ENCODE peak calls at places on chromosomes 5 and 9, in eight cellular contexts. One of them, this sample, is unnamed.

GRCh38 chr5:151585970-151586369 is 5.2 kb downstream of the FAT2 start:
- DNase-seq in AG08395: peak
- DNase-seq in stimulated activated CD4-positive, alpha-beta T cell treated with anti-CD3 and anti-CD28 coated beads, Interleukin-12 subunit alpha, Interleukin-12 subunit beta, amount 100 ng/mL, for 24 hours: no peak
- DNase-seq in HCT116: no peak
- DNase-seq in iPS-NIHi11: no peak
- DNase-seq in T-cell: no peak
- DNase-seq in left lobe of liver: no peak
- DNase-seq in GM04504: peak
- DNase-seq in this sample: no peak

GRCh38 chr9:99340281-99340680 is 118.2 kb downstream of the SEC61B start:
- DNase-seq in AG08395: no peak
- DNase-seq in stimulated activated CD4-positive, alpha-beta T cell treated with anti-CD3 and anti-CD28 coated beads, Interleukin-12 subunit alpha, Interleukin-12 subunit beta, amount 100 ng/mL, for 24 hours: no peak
- DNase-seq in HCT116: no peak
- DNase-seq in iPS-NIHi11: no peak
- DNase-seq in T-cell: no peak
- DNase-seq in left lobe of liver: no peak
- DNase-seq in GM04504: no peak
- DNase-seq in this sample: no peak

GRCh38 chr9:91312717-91313325 is 48.9 kb downstream of the AUH start:
- DNase-seq in AG08395: no peak
- DNase-seq in stimulated activated CD4-positive, alpha-beta T cell treated with anti-CD3 and anti-CD28 coated beads, Interleukin-12 subunit alpha, Interleukin-12 subunit beta, amount 100 ng/mL, for 24 hours: no peak
- DNase-seq in HCT116: peak
- DNase-seq in iPS-NIHi11: peak
- DNase-seq in T-cell: no peak
- DNase-seq in left lobe of liver: no peak
- DNase-seq in GM04504: no peak
- DNase-seq in this sample: peak

GRCh38 chr9:12718482-12719026 is 25.4 kb downstream of the TYRP1 start:
- DNase-seq in AG08395: peak
- DNase-seq in stimulated activated CD4-positive, alpha-beta T cell treated with anti-CD3 and anti-CD28 coated beads, Interleukin-12 subunit alpha, Interleukin-12 subunit beta, amount 100 ng/mL, for 24 hours: no peak
- DNase-seq in HCT116: no peak
- DNase-seq in iPS-NIHi11: peak
- DNase-seq in T-cell: no peak
- DNase-seq in left lobe of liver: no peak
- DNase-seq in GM04504: no peak
- DNase-seq in this sample: no peak

GRCh38 chr9:83714316-83714715 is 6.6 kb upstream of the UBQLN1 start:
- DNase-seq in AG08395: no peak
- DNase-seq in stimulated activated CD4-positive, alpha-beta T cell treated with anti-CD3 and anti-CD28 coated beads, Interleukin-12 subunit alpha, Interleukin-12 subunit beta, amount 100 ng/mL, for 24 hours: no peak
- DNase-seq in HCT116: no peak
- DNase-seq in iPS-NIHi11: no peak
- DNase-seq in T-cell: no peak
- DNase-seq in left lobe of liver: no peak
- DNase-seq in GM04504: no peak
- DNase-seq in this sample: no peak

GRCh38 chr5:133995903-133996563 is 8.7 kb downstream of the VDAC1 start:
- DNase-seq in AG08395: no peak
- DNase-seq in stimulated activated CD4-positive, alpha-beta T cell treated with anti-CD3 and anti-CD28 coated beads, Interleukin-12 subunit alpha, Interleukin-12 subunit beta, amount 100 ng/mL, for 24 hours: no peak
- DNase-seq in HCT116: no peak
- DNase-seq in iPS-NIHi11: no peak
- DNase-seq in T-cell: no peak
- DNase-seq in left lobe of liver: no peak
- DNase-seq in GM04504: no peak
- DNase-seq in this sample: no peak

GRCh38 chr9:72300884-72301283 is 64.1 kb downstream of the ZFAND5 start:
- DNase-seq in AG08395: no peak
- DNase-seq in stimulated activated CD4-positive, alpha-beta T cell treated with anti-CD3 and anti-CD28 coated beads, Interleukin-12 subunit alpha, Interleukin-12 subunit beta, amount 100 ng/mL, for 24 hours: no peak
- DNase-seq in HCT116: no peak
- DNase-seq in iPS-NIHi11: no peak
- DNase-seq in T-cell: no peak
- DNase-seq in left lobe of liver: no peak
- DNase-seq in GM04504: no peak
- DNase-seq in this sample: no peak

GRCh38 chr5:88833371-88834107 is 49.4 kb downstream of the MEF2C start:
- DNase-seq in AG08395: peak
- DNase-seq in stimulated activated CD4-positive, alpha-beta T cell treated with anti-CD3 and anti-CD28 coated beads, Interleukin-12 subunit alpha, Interleukin-12 subunit beta, amount 100 ng/mL, for 24 hours: peak
- DNase-seq in HCT116: no peak
- DNase-seq in iPS-NIHi11: no peak
- DNase-seq in T-cell: no peak
- DNase-seq in left lobe of liver: no peak
- DNase-seq in GM04504: no peak
- DNase-seq in this sample: no peak